ENCODE peak calls at places on chromosomes 3 and 15, in four cellular contexts. P is GM23248, H is left ventricle myocardium inferior, D is right cardiac atrium. E is an unnamed sample.

GRCh38 chr3:71064288-71064975 is 519.1 kb downstream of the FOXP1 start:
- DNase-seq in P (peak; percentile 80), H (no peak), D (peak; percentile 63), E (peak; percentile 50)

GRCh38 chr3:188021041-188021440 is 132.9 kb upstream of the LPP start:
- DNase-seq in P (peak; percentile 63), H (no peak), D (peak; percentile 63), E (no peak)

GRCh38 chr3:52055537-52056351 is 627 bp downstream of the DUSP7 start:
- DNase-seq in P (peak; percentile 86), H (peak; percentile 53), D (peak; percentile 82), E (peak; percentile 90)

GRCh38 chr3:127457094-127457475 is 133.4 kb downstream of the TPRA1 start:
- DNase-seq in P (peak; percentile 91), H (peak; percentile 22), D (peak; percentile 69), E (peak; percentile 36)

GRCh38 chr3:109191431-109191830 is 54.9 kb downstream of the C3orf85 start:
- DNase-seq in P (no peak), H (no peak), D (no peak), E (no peak)

GRCh38 chr3:171134170-171134569 is 107.7 kb upstream of the SLC2A2 start:
- DNase-seq in P (peak; percentile 38), H (no peak), D (no peak), E (no peak)

GRCh38 chr3:119296723-119297122 is 2.5 kb downstream of the ARHGAP31 start:
- DNase-seq in P (peak; percentile 20), H (no peak), D (no peak), E (no peak)

GRCh38 chr3:37862219-37862711 is 585 bp downstream of the CTDSPL start:
- DNase-seq in P (peak; percentile 84), H (peak; percentile 58), D (peak; percentile 83), E (peak; percentile 85)

GRCh38 chr15:38080651-38081271 is 146.3 kb downstream of the TMCO5A start:
- DNase-seq in P (no peak), H (no peak), D (no peak), E (no peak)

DNA sequence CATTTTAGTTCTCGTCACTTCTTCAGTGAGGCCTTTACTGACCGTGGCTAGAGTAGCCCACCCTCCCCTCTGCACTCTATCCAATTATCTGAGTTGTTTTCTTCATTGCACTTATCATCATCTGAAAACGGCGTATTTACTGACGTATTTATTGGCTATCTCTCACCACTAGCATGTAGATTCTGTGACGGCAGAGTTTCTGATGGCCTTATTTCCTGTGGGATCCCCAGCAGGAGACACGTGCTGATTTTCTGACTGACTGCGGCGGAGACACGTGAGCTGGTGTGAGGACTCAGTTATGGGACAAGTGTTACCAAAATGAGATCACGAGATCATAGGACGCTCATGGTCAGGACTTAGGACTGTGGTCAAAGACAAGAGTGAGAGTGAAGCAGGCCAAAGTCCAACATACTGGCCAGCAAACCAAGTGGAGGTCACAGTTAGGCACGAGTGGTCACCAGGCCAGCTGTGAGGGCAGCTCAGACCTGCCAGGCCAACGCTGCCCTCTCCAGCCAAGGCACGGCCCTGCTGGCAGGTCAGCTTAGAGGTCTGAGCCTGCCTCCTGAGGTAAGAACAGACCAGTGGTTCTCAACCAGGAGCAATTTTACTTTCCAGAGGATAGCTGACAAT is 50.6 kb upstream of the BNIP2 start:
- DNase-seq in P (no peak), H (no peak), D (no peak), E (no peak)
- H3K27me3 ChIP-seq in P (peaks cover 20% of the 10 kb centered on the region), H (peaks cover 36% of the 10 kb centered on the region), D (peaks cover 2% of the 10 kb centered on the region), E (peaks cover 19% of the 10 kb centered on the region)

DNA sequence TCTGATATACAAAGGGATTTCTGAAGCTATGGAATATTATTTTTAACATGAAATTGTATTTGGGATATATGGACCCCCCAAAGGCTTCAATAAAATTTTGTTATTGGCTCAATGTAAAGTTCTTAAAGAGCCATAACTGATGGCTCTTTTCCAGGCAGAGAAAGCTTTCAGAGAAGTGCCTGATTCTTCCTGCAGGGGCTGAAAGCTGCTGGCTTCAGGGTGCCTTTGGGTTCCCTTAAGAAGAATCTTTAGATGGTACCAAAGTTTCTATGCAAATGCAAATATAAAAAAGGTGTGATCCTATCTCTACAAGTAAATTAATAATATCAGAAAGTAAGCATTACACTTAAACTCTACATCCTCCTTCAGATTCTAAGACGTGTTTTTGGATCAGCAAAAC is 72.6 kb downstream of the NR2F2 start:
- DNase-seq in P (no peak), H (no peak), D (no peak), E (no peak)
- H3K27me3 ChIP-seq in P (peaks cover 27% of the 10 kb centered on the region), H (peaks cover 67% of the 10 kb centered on the region), D (no peaks in the 10 kb centered on the region), E (peaks cover 9% of the 10 kb centered on the region)

GRCh38 chr3:20230954-20231353 is 44.9 kb upstream of the SGO1 start:
- DNase-seq in P (no peak), H (no peak), D (no peak), E (no peak)

GRCh38 chr3:20235796-20236195 is 49.8 kb upstream of the SGO1 start:
- DNase-seq in P (no peak), H (no peak), D (no peak), E (no peak)

GRCh38 chr3:20240154-20240883 is 54.3 kb upstream of the SGO1 start:
- DNase-seq in P (peak; percentile 2), H (no peak), D (no peak), E (no peak)

GRCh38 chr3:20232906-20233305 is 46.9 kb upstream of the SGO1 start:
- DNase-seq in P (no peak), H (no peak), D (no peak), E (no peak)

DNA sequence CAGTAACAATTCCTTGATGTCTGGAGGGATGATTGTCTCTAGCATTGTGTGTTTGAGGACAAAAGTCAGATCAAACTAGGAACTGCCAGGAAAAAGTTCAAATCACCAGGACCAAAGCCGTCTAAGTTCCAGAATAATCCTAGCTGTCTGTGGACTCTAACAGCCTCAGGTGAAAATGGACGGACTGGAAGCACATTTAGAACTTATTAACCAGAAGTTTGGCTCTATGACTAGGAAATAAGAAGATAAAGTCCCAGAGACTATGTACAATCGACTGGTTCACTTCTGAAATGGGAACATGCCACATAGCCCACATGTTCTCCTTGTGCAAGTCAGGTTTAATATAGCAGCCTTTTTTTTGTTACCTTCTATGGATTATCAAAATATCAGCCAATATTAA is 50.6 kb upstream of the SGO1 start:
- DNase-seq in P (no peak), H (no peak), D (no peak), E (no peak)
- H3K27me3 ChIP-seq in P (no peaks in the 10 kb centered on the region), H (no peaks in the 10 kb centered on the region), D (no peaks in the 10 kb centered on the region), E (no peaks in the 10 kb centered on the region)

DNA sequence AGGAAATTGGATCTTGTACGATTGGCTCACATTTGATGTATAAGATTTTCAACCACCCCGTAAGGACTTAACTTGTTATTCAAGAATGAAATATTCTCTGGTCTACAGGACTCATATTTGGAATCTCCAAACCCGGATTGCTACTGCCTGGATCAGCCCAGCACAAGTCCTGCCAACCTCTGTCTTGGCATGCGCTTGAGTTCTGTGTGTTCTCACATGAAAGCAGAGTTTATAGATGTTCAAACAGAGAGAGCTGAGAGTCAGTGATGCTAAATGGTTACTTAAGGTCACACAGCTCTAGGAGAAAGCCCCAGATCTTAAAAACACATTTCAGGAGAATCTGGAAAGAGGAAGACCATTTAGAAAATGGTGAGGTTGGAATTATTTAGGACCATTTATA is 268.0 kb upstream of the TBL1XR1 start:
- DNase-seq in P (no peak), H (peak; percentile 58), D (peak; percentile 91), E (no peak)
- H3K27me3 ChIP-seq in P (no peaks in the 10 kb centered on the region), H (no peaks in the 10 kb centered on the region), D (no peaks in the 10 kb centered on the region), E (no peaks in the 10 kb centered on the region)

GRCh38 chr15:73362900-73363299 is 5.9 kb downstream of the HCN4 start:
- DNase-seq in P (no peak), H (no peak), D (no peak), E (no peak)

GRCh38 chr15:73361331-73361730 is 7.4 kb downstream of the HCN4 start:
- DNase-seq in P (no peak), H (no peak), D (no peak), E (no peak)

GRCh38 chr15:73366766-73367623 is 1.8 kb downstream of the HCN4 start:
- DNase-seq in P (no peak), H (no peak), D (no peak), E (no peak)

GRCh38 chr15:73367624-73368300 is 996 bp downstream of the HCN4 start:
- DNase-seq in P (peak; percentile 31), H (no peak), D (no peak), E (no peak)

DNA sequence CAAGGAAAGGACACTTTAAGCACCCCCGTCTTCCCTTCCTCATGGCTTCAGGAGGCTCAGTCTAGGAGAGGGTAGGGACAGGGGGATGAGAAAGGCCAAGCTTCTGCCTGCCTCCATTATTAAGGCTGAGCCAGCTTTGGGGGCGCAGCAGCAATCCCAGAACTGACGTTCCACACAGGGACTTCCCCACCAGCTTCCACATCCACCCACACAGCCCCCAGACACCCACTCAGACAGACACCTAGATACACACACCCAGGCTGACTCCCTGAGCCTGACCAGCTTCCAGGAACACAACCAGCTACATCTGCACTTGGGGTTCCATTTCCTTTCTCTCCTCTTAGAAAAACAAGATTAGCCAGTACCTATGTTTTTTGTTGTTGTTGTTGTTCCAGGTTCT is 4.7 kb downstream of the HCN4 start:
- DNase-seq in P (no peak), H (no peak), D (no peak), E (no peak)
- H3K27me3 ChIP-seq in P (peaks cover 79% of the 10 kb centered on the region), H (peaks cover 76% of the 10 kb centered on the region), D (no peaks in the 10 kb centered on the region), E (peaks cover 89% of the 10 kb centered on the region)

GRCh38 chr3:27729325-27729724 is 7.2 kb upstream of the EOMES start:
- DNase-seq in P (no peak), H (no peak), D (no peak), E (no peak)
- H3K27me3 ChIP-seq in P (peaks cover 88% of the 10 kb centered on the region), H (peaks cover 89% of the 10 kb centered on the region), D (no peaks in the 10 kb centered on the region), E (peaks cover 89% of the 10 kb centered on the region)

GRCh38 chr15:27473846-27474245 is 502.9 kb downstream of the GABRG3 start:
- DNase-seq in P (no peak), H (no peak), D (no peak), E (no peak)
- H3K27me3 ChIP-seq in P (no peaks in the 10 kb centered on the region), H (no peaks in the 10 kb centered on the region), D (no peaks in the 10 kb centered on the region), E (no peaks in the 10 kb centered on the region)

E was measured in left lung.